ENCODE peak calls at places on chromosomes 3 and 15, in four cellular contexts. U is K562, R is suprapubic skin, J is transverse colon. K is an unnamed sample.

GRCh38 chr3:71064976-71065763 is 518.4 kb downstream of the FOXP1 start:
- DNase-seq in U (peak; percentile 5), R (peak; percentile 77), J (peak; percentile 66), K (peak; percentile 39)

GRCh38 chr3:31946484-31947081 is 34.5 kb downstream of the OSBPL10 start:
- DNase-seq in U (no peak), R (no peak), J (no peak), K (no peak)

GRCh38 chr15:58275785-58276184 is 137.6 kb downstream of the AQP9 start:
- DNase-seq in U (no peak), R (no peak), J (no peak), K (no peak)

GRCh38 chr15:46591462-46591861 is 956.6 kb downstream of the SQOR start:
- DNase-seq in U (no peak), R (no peak), J (no peak), K (no peak)

GRCh38 chr3:148866261-148866660 is 1.2 kb downstream of the CPA3 start:
- DNase-seq in U (no peak), R (no peak), J (no peak), K (no peak)

GRCh38 chr3:191882289-191882688 is 421.3 kb downstream of the PYDC2 start:
- DNase-seq in U (no peak), R (no peak), J (no peak), K (no peak)

GRCh38 chr15:39616731-39617455 is 36.0 kb downstream of the THBS1 start:
- DNase-seq in U (no peak), R (no peak), J (no peak), K (no peak)

GRCh38 chr3:120459196-120459595 is 8.4 kb upstream of the FSTL1 start:
- DNase-seq in U (no peak), R (no peak), J (no peak), K (no peak)

GRCh38 chr3:32493437-32494414 is 8.9 kb downstream of the CMTM6 start:
- DNase-seq in U (no peak), R (no peak), J (no peak), K (no peak)

GRCh38 chr3:53819163-53819868 is 26.9 kb downstream of the CHDH start:
- DNase-seq in U (no peak), R (peak; percentile 45), J (no peak), K (no peak)
- H3K27me3 ChIP-seq in U (peaks cover 44% of the 10 kb centered on the region), R (no peaks in the 10 kb centered on the region), J (no peaks in the 10 kb centered on the region), K (no peaks in the 10 kb centered on the region)

GRCh38 chr3:87088984-87089841 is 98.3 kb upstream of the VGLL3 start:
- DNase-seq in U (no peak), R (peak; percentile 71), J (peak; percentile 37), K (peak; percentile 46)
- TF ChIP-seq POLR2A in U (no peak), R (peak; percentile 22), J (peak; percentile 39), K (peak; percentile 74)

GRCh38 chr3:143332046-143332445 is 212.5 kb downstream of the CHST2 start:
- DNase-seq in U (no peak), R (no peak), J (no peak), K (no peak)
- TF ChIP-seq EP300 in U (no peak), R (no peak), J (no peak), K (no peak)

GRCh38 chr15:88813960-88814359 is 10.7 kb downstream of the ACAN start:
- DNase-seq in U (no peak), R (no peak), J (no peak), K (no peak)
- H3K27me3 ChIP-seq in U (peaks cover 6% of the 10 kb centered on the region), R (peaks cover 17% of the 10 kb centered on the region), J (peaks cover 3% of the 10 kb centered on the region), K (no peaks in the 10 kb centered on the region)

GRCh38 chr3:126356373-126357298 is 572 bp downstream of the KLF15 start:
- DNase-seq in U (peak; percentile 18), R (peak; percentile 80), J (peak; percentile 20), K (no peak)

GRCh38 chr3:126360046-126360713 is 3.0 kb upstream of the KLF15 start:
- DNase-seq in U (no peak), R (peak; percentile 45), J (peak; percentile 3), K (no peak)

GRCh38 chr3:126357299-126358037 is at the start of gene KLF15:
- DNase-seq in U (peak; percentile 88), R (peak; percentile 91), J (peak; percentile 89), K (peak; percentile 86)

GRCh38 chr3:126358816-126359181 is 1.6 kb upstream of the KLF15 start:
- DNase-seq in U (no peak), R (peak; percentile 35), J (no peak), K (peak; percentile 6)

DNA sequence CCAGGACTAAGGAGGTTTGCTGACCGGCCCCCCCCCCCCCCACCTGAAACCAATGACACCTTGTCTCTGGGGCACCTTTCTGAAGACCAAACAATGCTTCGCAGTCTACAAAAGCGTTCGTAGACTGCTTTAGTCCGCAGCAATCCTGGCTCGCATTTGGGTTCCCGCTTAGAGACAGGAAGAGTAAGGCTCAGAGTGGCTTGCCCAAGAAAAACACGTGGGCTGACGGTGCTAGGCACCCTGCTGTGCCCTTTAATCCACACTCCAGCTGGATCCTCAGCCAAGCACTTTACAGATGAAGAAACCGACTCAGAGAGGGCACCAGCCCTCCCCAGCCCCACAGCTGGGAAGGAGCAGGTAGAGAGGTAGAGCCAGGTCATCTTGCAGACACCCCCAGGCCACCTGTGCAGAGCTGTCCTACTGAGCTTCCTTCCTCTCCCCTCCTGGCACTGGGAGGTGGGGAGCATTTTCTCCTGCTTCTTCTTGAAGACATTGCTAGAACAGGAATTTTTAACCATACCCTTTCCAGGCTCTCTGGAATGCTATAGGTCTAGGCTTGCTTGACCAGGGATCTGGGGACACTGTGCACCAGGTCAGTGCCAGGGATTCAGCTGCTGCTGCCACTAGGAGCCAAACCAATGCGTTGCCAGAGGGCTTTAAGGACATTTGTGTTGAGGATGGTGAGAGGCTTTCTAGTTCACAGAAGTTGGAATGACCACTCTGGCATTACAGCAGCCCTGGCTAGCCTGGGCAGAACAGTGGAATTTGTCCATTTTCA is 1.0 kb upstream of the KLF15 start:
- DNase-seq in U (no peak), R (no peak), J (no peak), K (peak; percentile 17)
- TF ChIP-seq POLR2A in U (no peak), R (no peak), J (no peak), K (no peak)

GRCh38 chr3:27584874-27585273 is 100.7 kb upstream of the SLC4A7 start:
- DNase-seq in U (no peak), R (no peak), J (no peak), K (no peak)
- TF ChIP-seq EP300 in U (no peak), R (no peak), J (no peak), K (no peak)

DNA sequence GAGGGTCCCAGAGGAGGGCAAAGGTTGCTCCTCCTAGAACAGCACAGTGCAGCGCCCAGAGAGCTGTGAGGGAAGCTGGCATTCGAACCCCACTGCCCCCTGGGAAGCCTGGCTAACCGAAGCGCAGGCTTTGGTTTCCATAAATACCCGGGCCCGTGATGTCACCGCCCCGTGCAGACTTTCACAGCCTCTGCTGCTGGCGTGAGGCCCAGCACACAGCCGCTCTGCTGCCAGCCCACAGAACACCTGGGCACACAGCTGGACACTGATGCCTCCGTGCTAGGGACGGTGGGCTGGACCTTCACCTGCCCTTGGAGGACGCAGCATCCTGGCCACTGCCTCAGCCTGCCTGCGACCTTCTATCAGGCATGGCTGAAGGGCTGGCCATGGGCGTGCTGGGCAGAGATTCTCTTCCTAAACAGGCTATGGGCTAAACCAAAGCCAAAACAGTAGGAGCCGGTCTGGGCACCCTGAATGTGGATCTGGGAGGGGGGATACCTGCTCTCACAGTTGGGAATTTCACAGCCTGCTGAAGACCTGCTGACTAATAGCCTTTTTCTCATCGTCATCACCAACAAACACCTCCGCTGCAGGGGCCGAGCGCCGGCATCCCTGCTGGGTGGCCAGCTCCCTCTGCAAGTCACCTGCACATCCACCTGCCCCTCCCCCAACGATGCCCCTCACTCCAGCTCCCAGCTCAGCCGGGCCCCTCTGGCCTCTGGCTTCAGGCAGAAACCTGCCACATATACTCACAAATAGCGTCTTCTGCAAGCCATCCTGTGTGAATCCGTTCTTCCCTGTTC is 789 bp downstream of the IQSEC1 start:
- DNase-seq in U (no peak), R (no peak), J (peak; percentile 77), K (no peak)
- H3K27me3 ChIP-seq in U (peaks cover 61% of the 10 kb centered on the region), R (peaks cover 48% of the 10 kb centered on the region), J (peaks cover 44% of the 10 kb centered on the region), K (no peaks in the 10 kb centered on the region)

GRCh38 chr15:74179101-74179841 is 5.8 kb downstream of the ISLR start:
- DNase-seq in U (no peak), R (peak; percentile 86), J (peak; percentile 27), K (peak; percentile 63)

GRCh38 chr15:74178326-74179100 is 5.0 kb downstream of the ISLR start:
- DNase-seq in U (no peak), R (peak; percentile 55), J (no peak), K (no peak)

GRCh38 chr15:74182131-74182530 is 8.6 kb downstream of the ISLR start:
- DNase-seq in U (no peak), R (no peak), J (no peak), K (no peak)

GRCh38 chr15:74179983-74180688 is 6.6 kb downstream of the ISLR start:
- DNase-seq in U (no peak), R (peak; percentile 61), J (no peak), K (no peak)

GRCh38 chr15:74180689-74181602 is 7.4 kb downstream of the ISLR start:
- DNase-seq in U (no peak), R (no peak), J (no peak), K (no peak)
- TF ChIP-seq POLR2A in U (no peak), R (no peak), J (no peak), K (no peak)